ENCODE peak calls at places on chromosomes 6 and 20, in ten cellular contexts. K is NT2/D1; V is CD4-positive, alpha-beta memory T cell; T is right lobe of liver; A is psoas muscle; O is keratinocyte; X is pancreas; J is CD4-positive, CD25-positive, alpha-beta regulatory T cell; S is ovary; U is effector memory CD4-positive, alpha-beta T cell. Q is an unnamed sample. For H3K4me1, the result is how much of the 10 kb centered on the place peaks cover.

GRCh38 chr6:54990001-54990400 is 143.4 kb downstream of the FAM83B start:
- DNase-seq in K (no peak), V (no peak), T (no peak), A (no peak), O (no peak), X (no peak), J (no peak), S (no peak), U (no peak), Q (no peak)

GRCh38 chr6:113362542-113363430 is 494.4 kb upstream of the MARCKS start:
- DNase-seq in K (no peak), V (no peak), T (no peak), A (no peak), O (no peak), X (no peak), J (no peak), S (no peak), U (no peak), Q (peak)

GRCh38 chr6:24910850-24911712 is 24.7 kb downstream of the RIPOR2 start:
- DNase-seq in K (no peak), V (peak), T (peak), A (peak), O (no peak), X (peak), J (peak), S (peak), U (peak), Q (peak)

GRCh38 chr6:17673543-17674254 is 33.0 kb downstream of the NUP153 start:
- DNase-seq in K (no peak), V (no peak), T (no peak), A (no peak), O (no peak), X (no peak), J (no peak), S (no peak), U (no peak), Q (no peak)

GRCh38 chr6:24849713-24850112 is 51.0 kb upstream of the ARMH2 start:
- DNase-seq in K (no peak), V (no peak), T (no peak), A (no peak), O (no peak), X (no peak), J (no peak), S (no peak), U (no peak), Q (no peak)

GRCh38 chr6:34536959-34537848 is 18.9 kb downstream of the SPDEF start:
- DNase-seq in K (no peak), V (no peak), T (no peak), A (no peak), O (no peak), X (no peak), J (no peak), S (no peak), U (no peak), Q (no peak)

GRCh38 chr20:47800619-47801018 is 15.3 kb upstream of the SULF2 start:
- DNase-seq in K (no peak), V (no peak), T (no peak), A (no peak), O (no peak), X (no peak), J (no peak), S (peak), U (no peak), Q (no peak)

GRCh38 chr20:62120990-62121775 is 1.1 kb upstream of the LSM14B start:
- DNase-seq in K (no peak), V (no peak), T (no peak), A (peak), O (no peak), X (no peak), J (no peak), S (peak), U (no peak), Q (no peak)

GRCh38 chr20:60034231-60035110 is 76.2 kb downstream of the CDH26 start:
- DNase-seq in K (no peak), V (no peak), T (no peak), A (peak), O (no peak), X (no peak), J (no peak), S (no peak), U (no peak), Q (no peak)

GRCh38 chr6:130517444-130517931 is 151.7 kb downstream of the TMEM200A start:
- DNase-seq in K (no peak), V (no peak), T (no peak), A (no peak), O (peak), X (no peak), J (no peak), S (no peak), U (no peak), Q (no peak)

GRCh38 chr20:63536997-63537524 is at the start of gene PTK6:
- DNase-seq in K (no peak), V (peak), T (peak), A (peak), O (no peak), X (no peak), J (no peak), S (no peak), U (no peak), Q (no peak)

GRCh38 chr20:63538204-63539091 is 1.3 kb upstream of the PTK6 start:
- DNase-seq in K (no peak), V (peak), T (no peak), A (no peak), O (no peak), X (peak), J (peak), S (no peak), U (peak), Q (no peak)

GRCh38 chr20:63539092-63539430 is 1.9 kb upstream of the PTK6 start:
- DNase-seq in K (no peak), V (peak), T (no peak), A (no peak), O (no peak), X (no peak), J (no peak), S (no peak), U (no peak), Q (no peak)

GRCh38 chr20:63536241-63536977 is 767 bp downstream of the PTK6 start:
- DNase-seq in K (no peak), V (peak), T (no peak), A (no peak), O (no peak), X (no peak), J (no peak), S (no peak), U (no peak), Q (no peak)

GRCh38 chr20:63537525-63538203 is 488 bp upstream of the PTK6 start:
- DNase-seq in K (peak), V (peak), T (peak), A (peak), O (peak), X (peak), J (peak), S (peak), U (peak), Q (peak)
- H3K4me3 ChIP-seq in K (peak), V (no peak), T (peak), A (peak), O (peak), X (no peak), J (no peak), S (no peak), U (peak), Q (no peak)

GRCh38 chr6:157634566-157634965 is 188.5 kb upstream of the SNX9 start:
- DNase-seq in K (no peak), V (no peak), T (no peak), A (no peak), O (no peak), X (no peak), J (no peak), S (no peak), U (no peak), Q (no peak)
- H3K4me1 ChIP-seq in K (under half), V (under half), T (under half), A (under half), O (under half), X (under half), J (under half), S (under half), U (under half), Q (under half)

DNA sequence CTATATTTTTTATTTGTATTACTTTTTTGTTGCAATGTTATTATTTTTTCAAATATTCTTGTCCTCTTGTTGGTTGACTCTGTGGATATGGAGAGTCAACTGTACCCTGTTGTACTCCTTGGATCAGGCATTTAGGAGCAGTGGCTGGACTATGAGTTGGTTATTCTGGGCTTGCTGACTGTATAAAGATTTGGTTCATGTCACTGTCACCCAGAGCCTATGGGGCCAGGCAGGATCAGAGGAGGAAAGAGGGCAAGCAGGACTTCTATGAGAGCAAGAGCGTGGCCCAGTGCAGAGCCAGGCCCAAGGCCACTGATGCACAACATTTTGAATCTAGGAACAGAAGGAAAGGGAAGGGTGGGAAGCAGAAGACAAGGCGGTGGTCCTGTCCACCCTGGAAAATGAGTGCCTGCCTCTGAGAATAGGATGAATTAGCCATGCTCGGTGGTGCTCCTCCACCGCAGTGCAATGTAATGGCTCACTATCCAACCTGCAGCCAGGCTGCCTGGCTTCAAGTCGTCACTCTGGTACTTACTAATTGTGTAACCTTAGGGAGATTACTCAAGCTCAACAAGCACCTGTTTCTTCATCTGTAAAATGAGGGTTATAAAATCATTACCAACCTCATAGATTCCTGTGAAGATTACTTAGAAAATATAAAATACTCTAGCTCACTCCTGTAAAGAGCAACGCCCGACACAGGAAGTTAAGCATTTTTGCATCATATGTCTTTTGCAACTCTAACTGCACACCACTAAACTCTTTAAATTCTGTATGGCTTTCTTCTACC is 192.1 kb downstream of the KCNQ5 start:
- DNase-seq in K (no peak), V (no peak), T (no peak), A (peak), O (no peak), X (no peak), J (no peak), S (no peak), U (no peak), Q (no peak)
- H3K4me3 ChIP-seq in K (no peak), V (no peak), T (no peak), A (no peak), O (no peak), X (no peak), J (no peak), S (no peak), U (no peak), Q (no peak)

GRCh38 chr6:36677059-36677749 is 1.3 kb upstream of the CDKN1A start:
- DNase-seq in K (no peak), V (no peak), T (no peak), A (no peak), O (no peak), X (no peak), J (no peak), S (no peak), U (no peak), Q (no peak)

GRCh38 chr6:36678488-36679042 is at the start of gene CDKN1A:
- DNase-seq in K (peak), V (peak), T (peak), A (peak), O (no peak), X (peak), J (peak), S (peak), U (peak), Q (peak)

GRCh38 chr6:36676142-36677058 is 2.1 kb upstream of the CDKN1A start:
- DNase-seq in K (no peak), V (no peak), T (no peak), A (no peak), O (no peak), X (no peak), J (no peak), S (no peak), U (no peak), Q (peak)

GRCh38 chr6:36679043-36679821 is 718 bp downstream of the CDKN1A start:
- DNase-seq in K (no peak), V (peak), T (peak), A (peak), O (no peak), X (peak), J (peak), S (peak), U (peak), Q (peak)

DNA sequence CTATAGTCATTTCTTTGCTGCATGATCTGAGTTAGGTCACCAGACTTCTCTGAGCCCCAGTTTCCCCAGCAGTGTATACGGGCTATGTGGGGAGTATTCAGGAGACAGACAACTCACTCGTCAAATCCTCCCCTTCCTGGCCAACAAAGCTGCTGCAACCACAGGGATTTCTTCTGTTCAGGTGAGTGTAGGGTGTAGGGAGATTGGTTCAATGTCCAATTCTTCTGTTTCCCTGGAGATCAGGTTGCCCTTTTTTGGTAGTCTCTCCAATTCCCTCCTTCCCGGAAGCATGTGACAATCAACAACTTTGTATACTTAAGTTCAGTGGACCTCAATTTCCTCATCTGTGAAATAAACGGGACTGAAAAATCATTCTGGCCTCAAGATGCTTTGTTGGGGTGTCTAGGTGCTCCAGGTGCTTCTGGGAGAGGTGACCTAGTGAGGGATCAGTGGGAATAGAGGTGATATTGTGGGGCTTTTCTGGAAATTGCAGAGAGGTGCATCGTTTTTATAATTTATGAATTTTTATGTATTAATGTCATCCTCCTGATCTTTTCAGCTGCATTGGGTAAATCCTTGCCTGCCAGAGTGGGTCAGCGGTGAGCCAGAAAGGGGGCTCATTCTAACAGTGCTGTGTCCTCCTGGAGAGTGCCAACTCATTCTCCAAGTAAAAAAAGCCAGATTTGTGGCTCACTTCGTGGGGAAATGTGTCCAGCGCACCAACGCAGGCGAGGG is 594 bp upstream of the CDKN1A start:
- DNase-seq in K (no peak), V (peak), T (no peak), A (no peak), O (no peak), X (no peak), J (no peak), S (no peak), U (no peak), Q (no peak)
- H3K4me1 ChIP-seq in K (under half), V (under half), T (under half), A (under half), O (half or more), X (under half), J (under half), S (under half), U (under half), Q (under half)